ENCODE peak calls at places on chromosomes 4 and X, in ten cellular contexts. X, F, V, T, G, Q, D, O, R and H are unnamed samples.

GRCh38 chr4:107279729-107280128 is 243.6 kb upstream of the DKK2 start:
- DNase-seq in O (no peak), F (peak; percentile 31), T (no peak), R (peak; percentile 12), Q (no peak), G (no peak), X (no peak), D (no peak), V (peak; percentile 78), H (no peak)

GRCh38 chr4:144894525-144894924 is 203.5 kb downstream of the ANAPC10 start:
- DNase-seq in T (no peak), V (peak; percentile 83), D (no peak), X (no peak), Q (no peak), O (no peak), R (no peak), F (peak; percentile 8), G (no peak), H (no peak)

GRCh38 chr4:157838366-157838765 is 334.5 kb downstream of the GASK1B start:
- DNase-seq in O (no peak), D (no peak), R (no peak), V (no peak), Q (no peak), F (no peak), X (no peak), T (no peak), G (no peak), H (no peak)

GRCh38 chr4:139786494-139787354 is 121.1 kb downstream of the MGST2 start:
- DNase-seq in R (peak; percentile 13), X (no peak), G (no peak), O (no peak), T (no peak), Q (no peak), D (peak; percentile 24), F (no peak), V (no peak), H (no peak)

GRCh38 chr4:38368612-38369011 is 295.4 kb upstream of the KLF3 start:
- DNase-seq in F (peak; percentile 72), G (no peak), V (peak; percentile 53), O (peak; percentile 48), Q (no peak), T (no peak), X (no peak), R (peak; percentile 62), D (no peak), H (no peak)

GRCh38 chrX:27679281-27679680 is 89.1 kb downstream of the DCAF8L2 start:
- DNase-seq in G (no peak), T (no peak), Q (no peak), F (no peak), O (no peak), R (no peak), D (no peak), V (peak; percentile 4), X (no peak), H (no peak)

GRCh38 chr4:55445921-55446577 is 50.3 kb downstream of the TMEM165 start:
- DNase-seq in F (peak; percentile 61), X (no peak), Q (no peak), G (no peak), V (peak; percentile 90), D (no peak), R (peak; percentile 84), O (peak; percentile 66), T (no peak), H (no peak)

GRCh38 chr4:9762823-9763475 is 18.5 kb upstream of the DRD5 start:
- DNase-seq in G (peak; percentile 38), R (peak; percentile 64), V (peak; percentile 80), F (peak; percentile 84), D (peak; percentile 46), T (no peak), O (peak; percentile 25), X (no peak), Q (no peak), H (peak; percentile 74)

GRCh38 chrX:95764972-95765451 is 919.6 kb upstream of the DIAPH2 start:
- DNase-seq in G (peak; percentile 11), R (peak; percentile 28), X (no peak), F (peak; percentile 4), O (no peak), D (peak; percentile 27), T (no peak), Q (no peak), V (peak; percentile 25), H (peak; percentile 53)

GRCh38 chrX:21004835-21005234 is 369.4 kb upstream of the CNKSR2 start:
- DNase-seq in V (peak; percentile 5), F (peak; percentile 24), T (no peak), D (no peak), G (no peak), O (no peak), R (peak; percentile 3), X (no peak), Q (no peak), H (no peak)

GRCh38 chrX:275967-276587 is 5.1 kb upstream of the PLCXD1 start:
- DNase-seq in O (no peak), Q (peak; percentile 49), F (peak; percentile 91), V (no peak), G (no peak), X (peak; percentile 91), R (peak; percentile 14), D (peak; percentile 71), T (no peak), H (no peak)

GRCh38 chr4:153735901-153736461 is 23.8 kb downstream of the RNF175 start:
- DNase-seq in T (no peak), D (no peak), V (peak; percentile 20), X (no peak), O (no peak), Q (no peak), G (no peak), F (no peak), R (no peak), H (no peak)

GRCh38 chr4:2290974-2291704 is 29.2 kb upstream of the MXD4 start:
- DNase-seq in V (no peak), D (no peak), T (peak; percentile 48), Q (peak; percentile 36), G (no peak), O (no peak), F (no peak), X (peak; percentile 54), R (no peak), H (no peak)